ENCODE peak calls at places on chromosomes 11 and 22, in six cellular contexts. M, U, Z, X, P and R are unnamed samples.

GRCh38 chr11:107792049-107792443 is 66.5 kb downstream of the SLC35F2 start:
- DNase-seq in X (no peak), P (no peak), Z (no peak), M (no peak), U (no peak), R (no peak)

GRCh38 chr22:39567135-39567946 is 3.2 kb upstream of the CACNA1I start:
- DNase-seq in M (no peak), Z (no peak), X (no peak), P (peak; percentile 24), U (no peak), R (peak; percentile 76)

GRCh38 chr11:130400793-130401483 is 27.5 kb downstream of the ADAMTS8 start:
- DNase-seq in X (no peak), P (no peak), M (peak; percentile 87), U (no peak), Z (no peak), R (no peak)

GRCh38 chr11:102869354-102869753 is 5.4 kb downstream of the MMP12 start:
- DNase-seq in Z (no peak), P (no peak), U (no peak), M (no peak), X (no peak), R (no peak)

GRCh38 chr11:67309661-67310061 is 6.3 kb downstream of the SSH3 start:
- DNase-seq in P (no peak), Z (no peak), U (no peak), X (peak; percentile 24), M (no peak), R (no peak)

GRCh38 chr11:5596611-5597201 is at the start of gene TRIM6:
- DNase-seq in P (peak; percentile 86), X (peak; percentile 35), Z (peak; percentile 62), M (peak; percentile 35), U (peak; percentile 54), R (no peak)

GRCh38 chr22:42693763-42694683 is 26.6 kb downstream of the A4GALT start:
- DNase-seq in M (no peak), X (no peak), P (no peak), Z (no peak), U (no peak), R (no peak)

GRCh38 chr11:128297111-128297651 is 290.2 kb downstream of the ETS1 start:
- DNase-seq in M (peak; percentile 18), P (no peak), Z (no peak), U (no peak), X (peak; percentile 30), R (no peak)

GRCh38 chr11:47399860-47400812 is 8.3 kb upstream of the SLC39A13 start:
- DNase-seq in Z (no peak), M (no peak), X (no peak), P (peak; percentile 75), U (no peak), R (peak; percentile 56)

GRCh38 chr22:39080052-39080762 is 3.1 kb downstream of the APOBEC3G start:
- DNase-seq in Z (no peak), M (no peak), X (no peak), U (no peak), P (no peak), R (no peak)

GRCh38 chr22:29842740-29843139 is 4.7 kb upstream of the ASCC2 start:
- DNase-seq in U (no peak), X (no peak), P (no peak), M (peak; percentile 91), Z (no peak), R (no peak)

GRCh38 chr22:37676691-37677627 is 1.5 kb downstream of the LGALS1 start:
- DNase-seq in X (peak; percentile 85), P (peak; percentile 97), Z (peak; percentile 98), M (peak; percentile 98), U (peak; percentile 94), R (peak; percentile 87)

GRCh38 chr11:17386331-17387084 is 2.0 kb downstream of the KCNJ11 start:
- DNase-seq in U (peak; percentile 58), M (peak; percentile 34), Z (peak; percentile 20), X (peak; percentile 80), P (peak; percentile 73), R (peak; percentile 46)

GRCh38 chr11:34647131-34647530 is 26.2 kb downstream of the EHF start:
- DNase-seq in X (no peak), M (peak; percentile 34), Z (no peak), P (no peak), U (no peak), R (no peak)

GRCh38 chr11:109435121-109435742 is 13.2 kb downstream of the C11orf87 start:
- DNase-seq in Z (no peak), M (peak; percentile 62), P (no peak), U (no peak), X (no peak), R (no peak)

GRCh38 chr11:44176541-44177213 is 81.2 kb downstream of the EXT2 start:
- DNase-seq in M (no peak), P (no peak), X (no peak), Z (no peak), U (no peak), R (no peak)

GRCh38 chr11:128551641-128552335 is 35.6 kb downstream of the ETS1 start:
- DNase-seq in U (no peak), P (no peak), M (no peak), Z (no peak), X (no peak), R (peak; percentile 62)

GRCh38 chr11:79864882-79865281 is 424.1 kb upstream of the TENM4 start:
- DNase-seq in M (no peak), P (no peak), Z (no peak), X (peak; percentile 60), U (peak; percentile 66), R (no peak)

GRCh38 chr22:36806824-36807223 is 10.0 kb downstream of the PVALB start:
- DNase-seq in X (no peak), P (no peak), M (no peak), U (no peak), Z (no peak), R (no peak)

GRCh38 chr22:24066872-24067271 is 55.8 kb downstream of the CABIN1 start:
- DNase-seq in U (peak; percentile 47), P (no peak), X (peak; percentile 71), M (no peak), Z (no peak), R (peak; percentile 74)

GRCh38 chr11:104609297-104609696 is 289.0 kb downstream of the CASP12 start:
- DNase-seq in U (peak; percentile 21), P (peak; percentile 85), Z (no peak), X (no peak), M (peak; percentile 75), R (no peak)

GRCh38 chr11:61730222-61730994 is 22.0 kb upstream of the MYRF start:
- DNase-seq in Z (no peak), P (no peak), M (no peak), U (peak; percentile 47), X (no peak), R (no peak)

GRCh38 chr11:68423481-68423880 is 37.1 kb upstream of the PPP6R3 start:
- DNase-seq in X (no peak), U (no peak), P (no peak), M (no peak), Z (no peak), R (no peak)

GRCh38 chr11:68424981-68425865 is 35.3 kb upstream of the PPP6R3 start:
- DNase-seq in Z (no peak), U (no peak), M (no peak), P (no peak), X (no peak), R (no peak)

GRCh38 chr11:68424101-68424632 is 36.4 kb upstream of the PPP6R3 start:
- DNase-seq in X (no peak), Z (no peak), P (no peak), M (no peak), U (no peak), R (no peak)

GRCh38 chr11:68429661-68430060 is 30.9 kb upstream of the PPP6R3 start:
- DNase-seq in U (no peak), M (no peak), Z (no peak), P (no peak), X (no peak), R (no peak)

DNA sequence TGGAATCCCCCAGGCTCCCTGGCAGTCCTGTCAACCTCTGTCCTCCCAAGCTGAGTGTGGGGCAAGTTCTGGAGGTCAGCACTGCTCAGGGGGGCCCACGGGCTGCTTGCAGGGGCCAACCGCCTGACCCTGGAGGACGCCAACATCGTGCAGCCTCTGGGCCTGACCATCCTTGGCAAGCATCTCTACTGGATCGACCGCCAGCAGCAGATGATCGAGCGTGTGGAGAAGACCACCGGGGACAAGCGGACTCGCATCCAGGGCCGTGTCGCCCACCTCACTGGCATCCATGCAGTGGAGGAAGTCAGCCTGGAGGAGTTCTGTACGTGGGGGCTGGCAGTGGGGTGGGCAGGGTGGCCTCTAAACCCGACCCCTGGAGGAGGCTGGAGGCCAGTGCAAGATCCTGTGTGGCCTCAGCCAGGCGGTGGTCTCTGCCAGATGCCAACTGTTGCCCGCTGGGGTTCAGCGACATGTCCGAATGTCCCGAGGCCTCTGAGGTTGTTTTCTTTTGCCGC is 34.6 kb upstream of the PPP6R3 start:
- DNase-seq in X (no peak), U (no peak), M (no peak), P (no peak), Z (no peak), R (no peak)
- H3K4me3 ChIP-seq in X (no peak overlapping the region), U (no peak overlapping the region), M (no peak overlapping the region), P (no peak overlapping the region), Z (no peak overlapping the region), R (no peak overlapping the region)

GRCh38 chr22:21450858-21451331 is 16.3 kb upstream of the TMEM191C start:
- DNase-seq in M (no peak), Z (no peak), P (no peak), U (peak; percentile 4), X (peak; percentile 10), R (no peak)
- H3K4me1 ChIP-seq in M (no peaks in the 10 kb centered on the region), Z (no peaks in the 10 kb centered on the region), P (peaks cover 4% of the 10 kb centered on the region), U (no peaks in the 10 kb centered on the region), X (peaks cover under 1% of the 10 kb centered on the region), R (no peaks in the 10 kb centered on the region)

DNA sequence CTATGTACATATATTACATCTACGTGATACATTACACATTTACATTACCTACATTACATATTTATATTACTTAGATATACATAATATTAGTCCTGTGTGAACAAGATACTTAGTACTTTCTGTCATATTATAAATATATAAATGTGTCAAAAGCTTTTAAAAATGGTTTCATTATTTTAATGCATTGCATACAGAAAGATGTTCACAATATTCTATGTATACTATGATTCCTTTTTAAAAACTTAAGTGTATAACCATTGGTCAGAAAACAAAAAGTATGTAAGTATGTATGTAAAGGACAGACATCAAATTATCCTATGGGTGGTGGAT is 647 bp upstream of the ZW10 start:
- DNase-seq in M (no peak), U (no peak), Z (no peak), P (no peak), X (no peak), R (no peak)
- H3K4me3 ChIP-seq in M (peak overlapping the region; percentile 90), U (peak overlapping the region; percentile 57), Z (peak overlapping the region; percentile 88), P (peak overlapping the region; percentile 76), X (peak overlapping the region; percentile 85), R (peak overlapping the region; percentile 60)

GRCh38 chr11:9703280-9703679 is 39.4 kb downstream of the SWAP70 start:
- DNase-seq in X (no peak), Z (no peak), P (peak; percentile 35), M (no peak), U (no peak), R (no peak)
- H3K4me1 ChIP-seq in X (peaks cover 59% of the 10 kb centered on the region), Z (no peaks in the 10 kb centered on the region), P (peaks cover 9% of the 10 kb centered on the region), M (peaks cover 7% of the 10 kb centered on the region), U (peaks cover 11% of the 10 kb centered on the region), R (no peaks in the 10 kb centered on the region)